ENCODE peak calls at places on chromosomes 3 and 15, in six cellular contexts. Z is IMR-90, W is Peyer's patch, L is GM23338, M is tibial artery, K is tibial nerve. E is an unnamed sample.
A peak's percentile ranks its signal among the peaks of the same experiment; 100 is the strongest.

GRCh38 chr3:113272369-113272748 is 61.0 kb downstream of the BOC start:
- DNase-seq in W (no peak), M (no peak), K (no peak), L (no peak), Z (no peak), E (no peak)

GRCh38 chr3:56884387-56884786 is 82.6 kb upstream of the ARHGEF3 start:
- DNase-seq in Z (no peak), M (no peak), K (no peak), L (peak; percentile 19), W (no peak), E (no peak)

GRCh38 chr3:11546657-11547302 is 96.9 kb downstream of the VGLL4 start:
- DNase-seq in M (peak; percentile 18), K (peak; percentile 3), Z (no peak), L (no peak), W (no peak), E (no peak)

GRCh38 chr15:62392411-62392810 is 227.3 kb upstream of the C2CD4B start:
- DNase-seq in Z (peak; percentile 53), L (peak; percentile 54), M (no peak), W (peak; percentile 49), K (no peak), E (no peak)

GRCh38 chr3:45657853-45658252 is 31.3 kb upstream of the SACM1L start:
- DNase-seq in W (no peak), L (no peak), K (no peak), M (no peak), Z (no peak), E (no peak)

GRCh38 chr3:180802837-180803236 is 109.6 kb upstream of the FXR1 start:
- DNase-seq in K (no peak), W (no peak), M (no peak), Z (peak; percentile 4), L (peak; percentile 69), E (no peak)

GRCh38 chr15:77187751-77188464 is 117.0 kb upstream of the TSPAN3 start:
- DNase-seq in W (no peak), Z (peak; percentile 47), M (peak; percentile 64), K (peak; percentile 20), L (no peak), E (no peak)

GRCh38 chr3:134911611-134912604 is 116.8 kb downstream of the EPHB1 start:
- DNase-seq in W (no peak), K (no peak), M (no peak), Z (no peak), L (no peak), E (no peak)

GRCh38 chr15:38335106-38335505 is 82.5 kb downstream of the SPRED1 start:
- DNase-seq in K (no peak), M (no peak), Z (no peak), L (no peak), W (no peak), E (no peak)

GRCh38 chr15:55900019-55900418 is 93.4 kb downstream of the NEDD4 start:
- DNase-seq in K (no peak), L (no peak), M (no peak), W (no peak), Z (no peak), E (no peak)

GRCh38 chr3:80733522-80734176 is 965.9 kb upstream of the ROBO1 start:
- DNase-seq in Z (peak; percentile 46), W (peak; percentile 76), K (no peak), L (no peak), M (no peak), E (no peak)

GRCh38 chr3:133124511-133124910 is 86.3 kb downstream of the TMEM108 start:
- DNase-seq in W (no peak), Z (no peak), L (no peak), K (no peak), M (no peak), E (peak; percentile 75)

GRCh38 chr3:43190682-43191081 is 84.8 kb upstream of the POMGNT2 start:
- DNase-seq in L (no peak), K (no peak), W (no peak), M (no peak), Z (peak; percentile 91), E (no peak)
- H3K27ac ChIP-seq in L (no peak overlapping the region), K (no peak overlapping the region), W (no peak overlapping the region), M (no peak overlapping the region), Z (peak overlapping the region; percentile 61), E (no peak overlapping the region)

GRCh38 chr3:143120716-143121239 is 1.2 kb downstream of the CHST2 start:
- DNase-seq in M (no peak), Z (peak; percentile 26), K (no peak), W (peak; percentile 64), L (peak; percentile 43), E (no peak)

GRCh38 chr3:143121240-143122088 is 1.9 kb downstream of the CHST2 start:
- DNase-seq in W (peak; percentile 84), K (no peak), Z (peak; percentile 55), L (peak; percentile 81), M (no peak), E (no peak)

GRCh38 chr3:143119974-143120715 is 574 bp downstream of the CHST2 start:
- DNase-seq in W (peak; percentile 62), M (no peak), K (no peak), Z (no peak), L (peak; percentile 70), E (no peak)

GRCh38 chr3:143119009-143119914 is at the start of gene CHST2:
- DNase-seq in M (peak; percentile 44), Z (peak; percentile 71), L (peak; percentile 88), K (no peak), W (peak; percentile 84), E (peak; percentile 76)

DNA sequence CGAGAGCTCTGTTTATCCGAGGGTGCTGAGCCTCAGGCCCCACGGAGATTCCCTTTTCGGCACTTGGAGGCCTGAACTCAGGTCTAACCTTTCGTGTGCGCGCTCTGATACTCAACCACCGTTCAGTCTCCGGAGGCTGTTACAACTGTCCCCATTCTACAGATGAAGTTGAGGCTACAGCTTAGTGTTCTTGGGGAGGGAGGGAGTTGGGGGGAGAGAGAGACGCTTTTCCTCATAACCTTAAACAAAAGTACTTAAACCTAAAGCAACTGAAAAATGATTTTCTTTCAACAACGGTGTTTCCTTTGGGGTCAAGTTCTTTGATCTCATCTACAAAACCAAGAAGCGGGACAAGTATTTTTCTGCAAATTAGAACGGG is 952 bp upstream of the CHST2 start:
- DNase-seq in W (no peak), K (no peak), Z (no peak), L (peak; percentile 39), M (no peak), E (no peak)
- H3K27ac ChIP-seq in W (peak overlapping the region; percentile 89), K (no peak overlapping the region), Z (no peak overlapping the region), L (no peak overlapping the region), M (no peak overlapping the region), E (no peak overlapping the region)

DNA sequence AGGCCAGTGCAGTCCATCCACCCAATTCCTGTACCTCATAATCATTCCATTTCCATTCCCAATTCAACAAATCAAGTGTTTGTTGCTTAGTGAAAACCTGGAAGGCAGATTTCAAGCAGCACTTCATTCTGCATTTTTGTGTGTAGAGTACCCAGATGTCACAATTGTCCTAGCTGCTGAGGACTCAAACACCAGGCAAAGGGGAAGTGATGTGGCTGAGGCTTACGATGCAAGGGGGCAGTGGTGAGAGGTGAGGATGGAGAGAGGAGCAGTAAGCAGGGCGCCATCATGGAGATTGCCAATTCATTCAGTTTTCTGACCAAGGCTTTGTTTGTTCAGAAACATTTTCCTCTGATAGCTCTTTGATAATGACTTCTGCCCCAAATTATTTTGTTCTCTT is 83.7 kb upstream of the GSK3B start:
- DNase-seq in Z (no peak), M (no peak), W (no peak), L (peak; percentile 56), K (no peak), E (no peak)
- H3K27ac ChIP-seq in Z (peak overlapping the region; percentile 99), M (peak overlapping the region; percentile 18), W (no peak overlapping the region), L (no peak overlapping the region), K (no peak overlapping the region), E (no peak overlapping the region)

DNA sequence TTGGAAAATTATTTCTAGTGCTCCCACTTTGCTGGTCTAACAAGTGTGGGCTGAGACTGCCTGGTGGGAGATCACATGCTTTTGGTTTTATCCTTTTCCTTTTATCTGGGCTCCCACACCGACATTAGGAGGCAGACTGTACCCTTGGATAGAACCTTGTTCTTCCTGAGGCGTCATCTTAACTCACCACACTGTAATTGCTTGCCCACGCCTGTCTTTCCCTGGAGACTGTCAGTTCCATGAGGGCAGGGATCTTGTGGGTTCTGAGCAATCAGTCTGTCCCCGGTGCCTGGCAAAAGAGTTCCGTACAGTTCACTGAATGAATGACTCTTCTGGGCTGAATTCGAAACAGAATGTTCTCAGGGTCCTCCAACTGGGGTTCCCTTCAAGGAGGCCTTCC is 124.6 kb upstream of the ABHD17C start:
- DNase-seq in K (no peak), Z (no peak), M (peak; percentile 0), W (peak; percentile 1), L (no peak), E (no peak)
- H3K27ac ChIP-seq in K (no peak overlapping the region), Z (no peak overlapping the region), M (no peak overlapping the region), W (no peak overlapping the region), L (no peak overlapping the region), E (no peak overlapping the region)

DNA sequence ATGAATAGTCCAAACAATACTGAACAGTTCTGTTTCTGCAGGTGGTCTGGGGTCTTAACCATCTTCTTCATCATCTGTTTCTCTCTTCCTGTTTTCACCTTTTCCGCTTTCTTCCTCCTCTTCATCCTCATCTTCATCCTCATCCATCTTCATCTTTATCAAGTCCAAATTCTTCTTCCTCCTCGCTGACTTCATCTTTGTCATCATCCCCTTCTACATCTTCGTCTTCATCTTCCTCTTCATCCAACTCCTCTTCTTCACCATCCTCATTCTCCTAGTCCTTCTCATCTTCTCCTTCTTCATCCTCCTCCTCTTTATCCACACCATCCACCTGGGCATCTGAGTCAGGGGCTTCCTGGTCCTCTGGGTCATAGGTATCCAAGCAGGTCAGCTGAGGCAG is 16.5 kb upstream of the CFAP161 start:
- DNase-seq in M (no peak), L (no peak), W (no peak), K (no peak), Z (no peak), E (no peak)
- H3K27ac ChIP-seq in M (no peak overlapping the region), L (no peak overlapping the region), W (no peak overlapping the region), K (no peak overlapping the region), Z (no peak overlapping the region), E (no peak overlapping the region)

GRCh38 chr15:75206803-75207617 is 5.3 kb downstream of the C15orf39 start:
- DNase-seq in Z (no peak), L (no peak), K (no peak), M (no peak), W (peak; percentile 63), E (no peak)
- H3K27ac ChIP-seq in Z (no peak overlapping the region), L (no peak overlapping the region), K (no peak overlapping the region), M (peak overlapping the region; percentile 23), W (no peak overlapping the region), E (no peak overlapping the region)

E was measured in caudate nucleus.